ENCODE peak calls at places on chromosomes 5 and 9, in six cellular contexts. One of them, this sample, is unnamed.

GRCh38 chr9:4984171-4984570 is 901 bp upstream of the JAK2 start:
- DNase-seq in glutamatergic neuron: no peak
- DNase-seq in NCI-H1417: no peak
- DNase-seq in RWPE1: no peak
- DNase-seq in right cardiac atrium: no peak
- DNase-seq in neuronal stem cell: no peak
- DNase-seq in this sample: no peak

GRCh38 chr9:75265525-75265972 is 177.2 kb downstream of the OSTF1 start:
- DNase-seq in neuronal stem cell: peak; percentile 54
- DNase-seq in NCI-H1417: peak; percentile 34
- DNase-seq in right cardiac atrium: no peak
- DNase-seq in glutamatergic neuron: peak; percentile 50
- DNase-seq in RWPE1: peak; percentile 48
- DNase-seq in this sample: peak; percentile 41

GRCh38 chr9:131266301-131267229 is 9.7 kb downstream of the FAM78A start:
- DNase-seq in glutamatergic neuron: no peak
- DNase-seq in right cardiac atrium: no peak
- DNase-seq in RWPE1: no peak
- DNase-seq in neuronal stem cell: no peak
- DNase-seq in NCI-H1417: no peak
- DNase-seq in this sample: no peak

GRCh38 chr9:87259543-87259942 is 238.1 kb upstream of the DAPK1 start:
- DNase-seq in RWPE1: no peak
- DNase-seq in glutamatergic neuron: peak; percentile 19
- DNase-seq in right cardiac atrium: no peak
- DNase-seq in NCI-H1417: no peak
- DNase-seq in neuronal stem cell: no peak
- DNase-seq in this sample: no peak

GRCh38 chr5:42516282-42517042 is 93.2 kb downstream of the GHR start:
- DNase-seq in RWPE1: no peak
- DNase-seq in glutamatergic neuron: no peak
- DNase-seq in right cardiac atrium: no peak
- DNase-seq in neuronal stem cell: no peak
- DNase-seq in NCI-H1417: no peak
- DNase-seq in this sample: no peak

GRCh38 chr5:126354012-126354856 is 69.0 kb upstream of the GRAMD2B start:
- DNase-seq in NCI-H1417: peak; percentile 44
- DNase-seq in neuronal stem cell: no peak
- DNase-seq in RWPE1: peak; percentile 90
- DNase-seq in right cardiac atrium: no peak
- DNase-seq in glutamatergic neuron: no peak
- DNase-seq in this sample: peak; percentile 76

GRCh38 chr5:18113724-18114123 is 479.5 kb downstream of the TAF11L14 start:
- DNase-seq in neuronal stem cell: no peak
- DNase-seq in NCI-H1417: no peak
- DNase-seq in right cardiac atrium: no peak
- DNase-seq in RWPE1: no peak
- DNase-seq in glutamatergic neuron: peak; percentile 25
- DNase-seq in this sample: no peak

GRCh38 chr5:14748180-14748900 is 83.8 kb downstream of the OTULIN start:
- DNase-seq in glutamatergic neuron: no peak
- DNase-seq in right cardiac atrium: no peak
- DNase-seq in RWPE1: no peak
- DNase-seq in NCI-H1417: no peak
- DNase-seq in neuronal stem cell: no peak
- DNase-seq in this sample: no peak

GRCh38 chr9:27247756-27248155 is 49.2 kb downstream of the EQTN start:
- DNase-seq in NCI-H1417: peak; percentile 39
- DNase-seq in glutamatergic neuron: peak; percentile 32
- DNase-seq in RWPE1: peak; percentile 71
- DNase-seq in neuronal stem cell: peak; percentile 9
- DNase-seq in right cardiac atrium: peak; percentile 26
- DNase-seq in this sample: peak; percentile 59

GRCh38 chr9:100013573-100013972 is 85.2 kb downstream of the ERP44 start:
- DNase-seq in glutamatergic neuron: no peak
- DNase-seq in right cardiac atrium: no peak
- DNase-seq in neuronal stem cell: no peak
- DNase-seq in NCI-H1417: no peak
- DNase-seq in RWPE1: no peak
- DNase-seq in this sample: no peak